ENCODE peak calls at places on chromosomes 3 and 15, in seven cellular contexts. L, B, G, X, W, R and C are unnamed samples.

GRCh38 chr3:191051037-191051436 is 148.0 kb upstream of the OSTN start:
- DNase-seq in L (no peak), R (no peak), W (no peak), B (peak), X (peak), G (no peak), C (no peak)

GRCh38 chr15:55868707-55869106 is 124.7 kb downstream of the NEDD4 start:
- DNase-seq in X (peak), L (peak), R (no peak), G (peak), W (no peak), B (no peak), C (no peak)

GRCh38 chr3:52218454-52218853 is 7.0 kb downstream of the TLR9 start:
- DNase-seq in R (no peak), L (no peak), W (no peak), B (no peak), G (no peak), X (no peak), C (no peak)

GRCh38 chr15:35306361-35306981 is 221.4 kb upstream of the NANOGP8 start:
- DNase-seq in L (peak), X (peak), B (no peak), R (no peak), G (no peak), W (no peak), C (no peak)

GRCh38 chr15:62886431-62887071 is 156.0 kb upstream of the TPM1 start:
- DNase-seq in L (peak), B (no peak), W (no peak), G (no peak), X (no peak), R (no peak), C (no peak)

GRCh38 chr3:33438284-33438668 is 1.9 kb downstream of the UBP1 start:
- DNase-seq in X (no peak), B (peak), G (no peak), W (no peak), R (peak), L (peak), C (peak)

GRCh38 chr3:51190199-51190598 is 194.9 kb upstream of the MANF start:
- DNase-seq in W (no peak), B (no peak), L (no peak), G (no peak), X (no peak), R (no peak), C (no peak)

GRCh38 chr3:21825684-21826083 is 74.7 kb upstream of the ZNF385D start:
- DNase-seq in B (no peak), W (no peak), L (no peak), X (no peak), R (no peak), G (no peak), C (no peak)

GRCh38 chr3:187798126-187798525 is 52.9 kb upstream of the BCL6 start:
- DNase-seq in G (no peak), X (no peak), L (no peak), R (no peak), B (peak), W (no peak), C (no peak)

GRCh38 chr15:74175271-74176191 is 2.0 kb downstream of the ISLR start:
- DNase-seq in L (no peak), R (peak), X (no peak), B (no peak), G (no peak), W (no peak), C (no peak)